ENCODE peak calls at places on chromosome 5, in six cellular contexts. Q, P, L, Z, K and C are unnamed samples.

GRCh38 chr5:147643142-147643541 is 133.3 kb upstream of the DPYSL3 start:
- DNase-seq in Q (no peak), L (no peak), K (no peak), P (no peak), Z (no peak), C (no peak)

GRCh38 chr5:131245312-131245711 is 18.5 kb upstream of the CDC42SE2 start:
- DNase-seq in K (no peak), Q (no peak), Z (no peak), P (no peak), L (no peak), C (no peak)

GRCh38 chr5:113084402-113085083 is 107.9 kb downstream of the DCP2 start:
- DNase-seq in P (no peak), L (no peak), Z (peak; percentile 45), Q (no peak), K (no peak), C (no peak)

GRCh38 chr5:159402328-159402727 is 72.0 kb upstream of the IL12B start:
- DNase-seq in K (no peak), Z (no peak), P (no peak), L (no peak), Q (no peak), C (no peak)

GRCh38 chr5:82584631-82585030 is 306.5 kb upstream of the RPS23 start:
- DNase-seq in Z (no peak), P (peak; percentile 14), Q (no peak), K (no peak), L (no peak), C (no peak)

GRCh38 chr5:26791021-26791420 is 247.4 kb downstream of the CDH9 start:
- DNase-seq in L (no peak), P (no peak), Q (no peak), K (no peak), Z (no peak), C (no peak)

GRCh38 chr5:28374492-28374934 is 1336.1 kb upstream of the CDH9 start:
- DNase-seq in L (no peak), Z (no peak), P (no peak), K (no peak), Q (no peak), C (no peak)

GRCh38 chr5:37769840-37770239 is 70.0 kb downstream of the GDNF start:
- DNase-seq in K (no peak), L (no peak), Q (no peak), Z (no peak), P (no peak), C (no peak)

GRCh38 chr5:40681351-40682311 is 1.9 kb downstream of the PTGER4 start:
- DNase-seq in K (no peak), Z (peak; percentile 71), P (no peak), Q (no peak), L (peak; percentile 52), C (peak; percentile 64)

GRCh38 chr5:11385901-11386293 is 518.3 kb downstream of the CTNND2 start:
- DNase-seq in K (no peak), P (peak; percentile 61), Q (no peak), Z (no peak), L (no peak), C (no peak)

GRCh38 chr5:167261309-167262100 is 1029.9 kb upstream of the WWC1 start:
- DNase-seq in Z (no peak), Q (no peak), K (no peak), P (no peak), L (no peak), C (no peak)

GRCh38 chr5:146751781-146752401 is 126.7 kb downstream of the PPP2R2B start:
- DNase-seq in L (peak; percentile 42), Z (no peak), P (no peak), K (no peak), Q (no peak), C (no peak)

GRCh38 chr5:133421394-133421793 is 190.9 kb downstream of the FSTL4 start:
- DNase-seq in Q (no peak), L (no peak), K (no peak), Z (no peak), P (no peak), C (no peak)

GRCh38 chr5:176803027-176803942 is 7.1 kb upstream of the UNC5A start:
- DNase-seq in Q (no peak), L (no peak), K (no peak), Z (no peak), P (no peak), C (no peak)

GRCh38 chr5:180291234-180291940 is 496 bp downstream of the MAPK9 start:
- DNase-seq in Z (peak; percentile 48), L (peak; percentile 19), K (no peak), P (no peak), Q (no peak), C (no peak)

GRCh38 chr5:62731011-62731410 is 152.4 kb downstream of the LRRC70 start:
- DNase-seq in L (no peak), Z (no peak), P (no peak), Q (no peak), K (no peak), C (no peak)

GRCh38 chr5:73338201-73339126 is 110.1 kb downstream of the FOXD1 start:
- DNase-seq in Z (no peak), Q (peak; percentile 24), K (no peak), P (no peak), L (no peak), C (no peak)